ENCODE peak calls at places on chromosomes 11 and 22, in eight cellular contexts. X is fibroblast of pulmonary artery, N is cardiac fibroblast, T is AG09309, U is DND-41, L is keratinocyte, G is colonic mucosa, F is kidney. C is an unnamed sample.

GRCh38 chr11:34855021-34855753 is 61.0 kb downstream of the APIP start:
- DNase-seq in X (peak; percentile 57), N (no peak), T (no peak), U (no peak), L (no peak), G (peak; percentile 60), F (no peak), C (no peak)

GRCh38 chr11:68159161-68159560 is 38.0 kb upstream of the CHKA start:
- DNase-seq in X (no peak), N (no peak), T (no peak), U (no peak), L (no peak), G (no peak), F (no peak), C (no peak)

GRCh38 chr11:73577496-73577917 is 20.4 kb downstream of the FAM168A start:
- DNase-seq in X (no peak), N (peak; percentile 20), T (no peak), U (no peak), L (no peak), G (no peak), F (no peak), C (peak; percentile 72)

GRCh38 chr11:126090452-126090851 is 27.8 kb upstream of the CDON start:
- DNase-seq in X (no peak), N (no peak), T (no peak), U (no peak), L (no peak), G (no peak), F (no peak), C (no peak)

GRCh38 chr22:19791243-19791642 is 30.7 kb downstream of the TBX1 start:
- DNase-seq in X (no peak), N (no peak), T (no peak), U (no peak), L (no peak), G (no peak), F (no peak), C (no peak)

GRCh38 chr11:34886609-34887008 is 29.6 kb downstream of the APIP start:
- DNase-seq in X (no peak), N (no peak), T (no peak), U (no peak), L (no peak), G (no peak), F (no peak), C (no peak)

GRCh38 chr22:41380993-41381328 is 781 bp upstream of the TEF start:
- DNase-seq in X (peak; percentile 93), N (peak; percentile 95), T (peak; percentile 94), U (no peak), L (peak; percentile 46), G (peak; percentile 65), F (no peak), C (peak; percentile 95)

GRCh38 chr11:59614277-59615131 is 1.1 kb downstream of the OSBP start:
- DNase-seq in X (peak; percentile 7), N (peak; percentile 20), T (no peak), U (no peak), L (no peak), G (no peak), F (no peak), C (peak; percentile 17)

GRCh38 chr22:17541476-17541875 is 21.8 kb upstream of the SLC25A18 start:
- DNase-seq in X (no peak), N (no peak), T (no peak), U (no peak), L (no peak), G (no peak), F (no peak), C (no peak)

GRCh38 chr11:61516191-61516590 is 7.6 kb downstream of the LRRC10B start:
- DNase-seq in X (no peak), N (no peak), T (no peak), U (no peak), L (no peak), G (no peak), F (no peak), C (no peak)

GRCh38 chr11:60887531-60887930 is 18.9 kb downstream of the PRPF19 start:
- DNase-seq in X (peak; percentile 73), N (peak; percentile 69), T (no peak), U (peak; percentile 77), L (no peak), G (peak; percentile 64), F (no peak), C (peak; percentile 77)

DNA sequence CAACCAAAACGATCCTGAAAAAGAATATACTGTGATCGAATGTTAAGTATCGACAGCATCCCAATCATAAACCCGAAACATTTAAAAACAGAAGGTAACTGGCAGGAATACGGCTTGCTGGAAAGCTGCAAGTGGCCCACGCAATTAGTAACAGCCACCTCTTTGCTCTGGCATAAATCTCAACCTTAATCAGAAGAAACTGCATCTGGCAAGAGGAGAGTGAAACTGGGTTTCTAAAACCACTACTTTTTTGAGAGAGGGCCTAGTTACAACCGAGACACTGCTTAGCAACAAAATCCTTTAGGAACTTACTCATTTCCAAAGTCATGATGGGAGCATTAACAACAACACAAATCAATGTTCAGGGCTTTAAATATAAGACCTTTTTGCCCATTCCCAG is 7.9 kb downstream of the NCAPD3 start:
- DNase-seq in X (no peak), N (no peak), T (no peak), U (no peak), L (no peak), G (no peak), F (no peak), C (no peak)
- H3K4me3 ChIP-seq in X (no peak overlapping the region), N (no peak overlapping the region), T (no peak overlapping the region), U (no peak overlapping the region), L (no peak overlapping the region), G (no peak overlapping the region), F (no peak overlapping the region), C (no peak overlapping the region)

GRCh38 chr22:24433868-24434471 is 6.6 kb downstream of the ADORA2A start:
- DNase-seq in X (peak; percentile 43), N (peak; percentile 32), T (no peak), U (no peak), L (no peak), G (no peak), F (peak; percentile 79), C (peak; percentile 30)
- TF ChIP-seq CTCF in X (no peak), N (no peak), T (no peak), U (no peak), L (no peak), G (no peak), F (no peak), C (no peak)

DNA sequence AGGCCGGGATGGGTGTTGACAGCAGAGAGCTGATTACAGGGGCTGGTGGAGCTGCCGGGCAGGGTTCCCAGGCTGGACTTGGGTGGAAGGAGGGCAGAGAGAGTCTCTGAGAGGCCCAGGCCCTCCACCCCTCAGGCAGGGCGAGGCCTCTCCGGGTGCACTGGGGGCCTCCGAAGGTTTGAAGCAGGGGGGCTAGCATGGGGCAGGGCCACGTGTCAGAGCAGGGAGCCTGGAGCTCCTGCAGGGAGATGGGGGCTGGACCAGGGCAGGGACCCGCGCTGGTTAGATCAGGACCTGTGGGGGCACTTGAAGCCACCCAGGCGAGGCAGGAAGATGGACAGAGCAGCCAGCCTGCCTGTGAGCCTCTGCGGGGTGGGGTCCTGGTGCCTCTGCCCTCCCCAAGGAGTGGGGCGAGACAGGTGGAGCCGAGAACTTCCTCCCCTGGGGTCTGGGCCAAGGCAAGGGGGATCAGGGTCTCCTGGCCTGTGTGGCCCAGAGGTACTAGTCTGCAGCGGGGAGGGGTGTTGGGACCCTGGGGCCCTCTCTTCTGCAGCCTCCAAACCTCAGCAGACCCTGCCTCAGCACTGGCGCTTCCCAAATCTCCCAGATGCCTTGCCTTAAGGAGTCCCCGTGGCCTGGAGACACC is 911 bp downstream of the PANX2 start:
- DNase-seq in X (no peak), N (no peak), T (no peak), U (no peak), L (no peak), G (no peak), F (peak; percentile 79), C (no peak)
- H3K4me3 ChIP-seq in X (peak overlapping the region; percentile 56), N (peak overlapping the region; percentile 59), T (no peak overlapping the region), U (no peak overlapping the region), L (no peak overlapping the region), G (no peak overlapping the region), F (peak overlapping the region; percentile 54), C (peak overlapping the region; percentile 48)

GRCh38 chr11:396511-396947 is 2.5 kb downstream of the PKP3 start:
- DNase-seq in X (peak; percentile 36), N (peak; percentile 42), T (no peak), U (no peak), L (no peak), G (peak; percentile 23), F (no peak), C (peak; percentile 59)
- TF ChIP-seq CTCF in X (peak; percentile 34), N (peak; percentile 18), T (peak; percentile 29), U (peak; percentile 43), L (peak; percentile 29), G (no peak), F (peak; percentile 16), C (peak; percentile 20)

DNA sequence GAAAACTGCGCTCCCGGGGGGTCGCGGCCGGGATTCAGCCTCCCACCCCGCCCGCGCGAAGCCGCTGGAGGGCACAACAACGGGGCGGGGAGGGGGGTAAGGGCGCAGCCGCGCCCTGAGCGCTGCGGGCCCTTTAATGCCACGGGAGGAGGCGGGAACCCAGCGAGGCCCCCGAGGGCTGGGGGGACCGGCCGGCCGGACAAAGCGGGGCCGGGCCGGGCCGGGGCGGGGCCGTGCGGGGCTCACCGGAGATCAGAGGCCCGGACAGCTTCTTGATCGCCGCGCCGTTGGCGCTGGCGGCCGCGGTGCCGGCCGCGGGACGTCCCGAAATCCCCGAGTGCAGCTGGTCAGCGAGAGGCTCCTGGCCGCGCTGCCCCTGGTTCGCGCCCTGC is 1.2 kb downstream of the CDKN1C start:
- DNase-seq in X (peak; percentile 32), N (peak; percentile 61), T (no peak), U (no peak), L (no peak), G (no peak), F (peak; percentile 88), C (no peak)
- H3K4me3 ChIP-seq in X (peak overlapping the region; percentile 60), N (peak overlapping the region; percentile 53), T (peak overlapping the region; percentile 21), U (no peak overlapping the region), L (peak overlapping the region; percentile 42), G (peak overlapping the region; percentile 62), F (peak overlapping the region; percentile 55), C (peak overlapping the region; percentile 48)